ENCODE peak calls at places on chromosomes 11 and 22, in ten cellular contexts. One of them, this sample, is unnamed.

GRCh38 chr11:15716550-15716949 is 601.8 kb downstream of the INSC start:
- DNase-seq in testis: no peak
- DNase-seq in CD8-positive, alpha-beta T cell: no peak
- DNase-seq in tibial nerve: no peak
- DNase-seq in mesendoderm: no peak
- DNase-seq in stomach: no peak
- DNase-seq in coronary artery: no peak
- DNase-seq in HCT116: no peak
- DNase-seq in HL-60: no peak
- DNase-seq in effector memory CD4-positive, alpha-beta T cell: no peak
- DNase-seq in this sample: no peak

GRCh38 chr11:62142043-62142375 is 18.2 kb downstream of the INCENP start:
- DNase-seq in testis: peak; percentile 2
- DNase-seq in CD8-positive, alpha-beta T cell: no peak
- DNase-seq in tibial nerve: no peak
- DNase-seq in mesendoderm: no peak
- DNase-seq in stomach: peak; percentile 0
- DNase-seq in coronary artery: peak; percentile 57
- DNase-seq in HCT116: no peak
- DNase-seq in HL-60: no peak
- DNase-seq in effector memory CD4-positive, alpha-beta T cell: no peak
- DNase-seq in this sample: no peak

GRCh38 chr11:14414470-14415461 is 55.8 kb upstream of the RRAS2 start:
- DNase-seq in testis: no peak
- DNase-seq in CD8-positive, alpha-beta T cell: peak; percentile 58
- DNase-seq in tibial nerve: no peak
- DNase-seq in mesendoderm: peak; percentile 56
- DNase-seq in stomach: no peak
- DNase-seq in coronary artery: no peak
- DNase-seq in HCT116: no peak
- DNase-seq in HL-60: no peak
- DNase-seq in effector memory CD4-positive, alpha-beta T cell: peak; percentile 44
- DNase-seq in this sample: no peak

GRCh38 chr11:113587318-113587739 is 112.1 kb upstream of the DRD2 start:
- DNase-seq in testis: no peak
- DNase-seq in CD8-positive, alpha-beta T cell: no peak
- DNase-seq in tibial nerve: no peak
- DNase-seq in mesendoderm: no peak
- DNase-seq in stomach: no peak
- DNase-seq in coronary artery: no peak
- DNase-seq in HCT116: no peak
- DNase-seq in HL-60: no peak
- DNase-seq in effector memory CD4-positive, alpha-beta T cell: no peak
- DNase-seq in this sample: no peak

GRCh38 chr11:15093432-15093831 is 20.0 kb downstream of the CALCB start:
- DNase-seq in testis: no peak
- DNase-seq in CD8-positive, alpha-beta T cell: no peak
- DNase-seq in tibial nerve: no peak
- DNase-seq in mesendoderm: no peak
- DNase-seq in stomach: no peak
- DNase-seq in coronary artery: no peak
- DNase-seq in HCT116: no peak
- DNase-seq in HL-60: peak; percentile 30
- DNase-seq in effector memory CD4-positive, alpha-beta T cell: no peak
- DNase-seq in this sample: no peak

GRCh38 chr22:37818397-37819099 is 4.6 kb upstream of the GALR3 start:
- DNase-seq in testis: peak; percentile 82
- DNase-seq in CD8-positive, alpha-beta T cell: peak; percentile 43
- DNase-seq in tibial nerve: no peak
- DNase-seq in mesendoderm: peak; percentile 77
- DNase-seq in stomach: peak; percentile 71
- DNase-seq in coronary artery: no peak
- DNase-seq in HCT116: no peak
- DNase-seq in HL-60: peak; percentile 73
- DNase-seq in effector memory CD4-positive, alpha-beta T cell: peak; percentile 51
- DNase-seq in this sample: no peak

GRCh38 chr11:13216019-13217006 is 61.3 kb upstream of the BMAL1 start:
- DNase-seq in testis: no peak
- DNase-seq in CD8-positive, alpha-beta T cell: no peak
- DNase-seq in tibial nerve: no peak
- DNase-seq in mesendoderm: peak; percentile 95
- DNase-seq in stomach: no peak
- DNase-seq in coronary artery: no peak
- DNase-seq in HCT116: peak; percentile 94
- DNase-seq in HL-60: no peak
- DNase-seq in effector memory CD4-positive, alpha-beta T cell: no peak
- DNase-seq in this sample: no peak

GRCh38 chr11:67644042-67644441 is 4.5 kb upstream of the TBX10 start:
- DNase-seq in testis: no peak
- DNase-seq in CD8-positive, alpha-beta T cell: no peak
- DNase-seq in tibial nerve: no peak
- DNase-seq in mesendoderm: peak; percentile 69
- DNase-seq in stomach: no peak
- DNase-seq in coronary artery: no peak
- DNase-seq in HCT116: peak; percentile 16
- DNase-seq in HL-60: no peak
- DNase-seq in effector memory CD4-positive, alpha-beta T cell: no peak
- DNase-seq in this sample: no peak

GRCh38 chr11:92383430-92383829 is 158.8 kb downstream of the FAT3 start:
- DNase-seq in testis: no peak
- DNase-seq in CD8-positive, alpha-beta T cell: no peak
- DNase-seq in tibial nerve: no peak
- DNase-seq in mesendoderm: peak; percentile 84
- DNase-seq in stomach: no peak
- DNase-seq in coronary artery: no peak
- DNase-seq in HCT116: no peak
- DNase-seq in HL-60: no peak
- DNase-seq in effector memory CD4-positive, alpha-beta T cell: no peak
- DNase-seq in this sample: no peak

GRCh38 chr11:130999992-131000770 is 83.9 kb upstream of the SNX19 start:
- DNase-seq in testis: no peak
- DNase-seq in CD8-positive, alpha-beta T cell: no peak
- DNase-seq in tibial nerve: no peak
- DNase-seq in mesendoderm: peak; percentile 22
- DNase-seq in stomach: no peak
- DNase-seq in coronary artery: no peak
- DNase-seq in HCT116: peak; percentile 19
- DNase-seq in HL-60: no peak
- DNase-seq in effector memory CD4-positive, alpha-beta T cell: no peak
- DNase-seq in this sample: no peak

GRCh38 chr22:33271390-33272161 is 213.4 kb upstream of the SYN3 start:
- DNase-seq in testis: peak; percentile 42
- DNase-seq in CD8-positive, alpha-beta T cell: no peak
- DNase-seq in tibial nerve: no peak
- DNase-seq in mesendoderm: no peak
- DNase-seq in stomach: peak; percentile 87
- DNase-seq in coronary artery: peak; percentile 83
- DNase-seq in HCT116: no peak
- DNase-seq in HL-60: no peak
- DNase-seq in effector memory CD4-positive, alpha-beta T cell: no peak
- DNase-seq in this sample: peak; percentile 42

GRCh38 chr22:24512043-24512442 is 16.9 kb downstream of the UPB1 start:
- DNase-seq in testis: no peak
- DNase-seq in CD8-positive, alpha-beta T cell: no peak
- DNase-seq in tibial nerve: no peak
- DNase-seq in mesendoderm: peak; percentile 49
- DNase-seq in stomach: no peak
- DNase-seq in coronary artery: no peak
- DNase-seq in HCT116: no peak
- DNase-seq in HL-60: peak; percentile 82
- DNase-seq in effector memory CD4-positive, alpha-beta T cell: no peak
- DNase-seq in this sample: no peak

GRCh38 chr11:11179239-11179638 is 173.8 kb downstream of the CSNK2A3 start:
- DNase-seq in testis: peak; percentile 62
- DNase-seq in CD8-positive, alpha-beta T cell: no peak
- DNase-seq in tibial nerve: no peak
- DNase-seq in mesendoderm: peak; percentile 22
- DNase-seq in stomach: no peak
- DNase-seq in coronary artery: no peak
- DNase-seq in HCT116: peak; percentile 23
- DNase-seq in HL-60: no peak
- DNase-seq in effector memory CD4-positive, alpha-beta T cell: no peak
- DNase-seq in this sample: peak; percentile 51

GRCh38 chr11:12827369-12827768 is 153.1 kb downstream of the TEAD1 start:
- DNase-seq in testis: no peak
- DNase-seq in CD8-positive, alpha-beta T cell: no peak
- DNase-seq in tibial nerve: no peak
- DNase-seq in mesendoderm: no peak
- DNase-seq in stomach: no peak
- DNase-seq in coronary artery: no peak
- DNase-seq in HCT116: no peak
- DNase-seq in HL-60: no peak
- DNase-seq in effector memory CD4-positive, alpha-beta T cell: no peak
- DNase-seq in this sample: no peak

GRCh38 chr22:28032896-28033295 is 113.8 kb upstream of the PITPNB start:
- DNase-seq in testis: no peak
- DNase-seq in CD8-positive, alpha-beta T cell: no peak
- DNase-seq in tibial nerve: no peak
- DNase-seq in mesendoderm: peak; percentile 68
- DNase-seq in stomach: no peak
- DNase-seq in coronary artery: no peak
- DNase-seq in HCT116: no peak
- DNase-seq in HL-60: no peak
- DNase-seq in effector memory CD4-positive, alpha-beta T cell: no peak
- DNase-seq in this sample: no peak
- H3K27ac ChIP-seq in testis: no peak overlapping the region
- H3K27ac ChIP-seq in CD8-positive, alpha-beta T cell: no peak overlapping the region
- H3K27ac ChIP-seq in tibial nerve: no peak overlapping the region
- H3K27ac ChIP-seq in mesendoderm: no peak overlapping the region
- H3K27ac ChIP-seq in stomach: no peak overlapping the region
- H3K27ac ChIP-seq in coronary artery: no peak overlapping the region
- H3K27ac ChIP-seq in HCT116: no peak overlapping the region
- H3K27ac ChIP-seq in HL-60: no peak overlapping the region
- H3K27ac ChIP-seq in effector memory CD4-positive, alpha-beta T cell: no peak overlapping the region
- H3K27ac ChIP-seq in this sample: no peak overlapping the region

GRCh38 chr11:47409440-47410403 is 1.3 kb downstream of the SLC39A13 start:
- DNase-seq in testis: no peak
- DNase-seq in CD8-positive, alpha-beta T cell: no peak
- DNase-seq in tibial nerve: no peak
- DNase-seq in mesendoderm: no peak
- DNase-seq in stomach: no peak
- DNase-seq in coronary artery: peak; percentile 70
- DNase-seq in HCT116: no peak
- DNase-seq in HL-60: no peak
- DNase-seq in effector memory CD4-positive, alpha-beta T cell: no peak
- DNase-seq in this sample: no peak
- H3K27ac ChIP-seq in testis: peak overlapping the region; percentile 93
- H3K27ac ChIP-seq in CD8-positive, alpha-beta T cell: no peak overlapping the region
- H3K27ac ChIP-seq in tibial nerve: peak overlapping the region; percentile 97
- H3K27ac ChIP-seq in mesendoderm: no peak overlapping the region
- H3K27ac ChIP-seq in stomach: peak overlapping the region; percentile 97
- H3K27ac ChIP-seq in coronary artery: peak overlapping the region; percentile 100
- H3K27ac ChIP-seq in HCT116: peak overlapping the region; percentile 98
- H3K27ac ChIP-seq in HL-60: no peak overlapping the region
- H3K27ac ChIP-seq in effector memory CD4-positive, alpha-beta T cell: peak overlapping the region; percentile 87
- H3K27ac ChIP-seq in this sample: peak overlapping the region; percentile 92

DNA sequence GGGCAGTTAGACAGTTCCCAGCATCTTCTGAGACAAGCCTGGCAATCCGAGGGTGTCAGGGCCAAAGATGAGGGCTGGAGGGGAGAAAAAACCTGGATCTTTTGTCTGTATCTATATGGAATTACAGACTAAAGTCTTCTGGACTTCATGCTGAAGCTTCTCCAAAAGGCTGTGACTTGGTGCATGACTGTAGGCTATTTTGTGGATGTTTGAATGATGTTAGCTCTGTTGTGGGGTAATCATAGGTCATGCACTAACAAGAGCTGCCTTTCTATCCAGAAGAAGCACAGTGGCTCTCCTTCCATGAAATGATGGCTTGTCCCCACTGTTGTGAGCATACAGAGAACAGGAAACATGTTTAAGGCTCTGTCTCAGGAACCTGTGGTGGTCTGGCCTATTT is 263.3 kb upstream of the PLET1 start:
- DNase-seq in testis: no peak
- DNase-seq in CD8-positive, alpha-beta T cell: no peak
- DNase-seq in tibial nerve: no peak
- DNase-seq in mesendoderm: no peak
- DNase-seq in stomach: no peak
- DNase-seq in coronary artery: no peak
- DNase-seq in HCT116: no peak
- DNase-seq in HL-60: no peak
- DNase-seq in effector memory CD4-positive, alpha-beta T cell: no peak
- DNase-seq in this sample: no peak
- H3K27ac ChIP-seq in testis: no peak overlapping the region
- H3K27ac ChIP-seq in CD8-positive, alpha-beta T cell: no peak overlapping the region
- H3K27ac ChIP-seq in tibial nerve: no peak overlapping the region
- H3K27ac ChIP-seq in mesendoderm: no peak overlapping the region
- H3K27ac ChIP-seq in stomach: no peak overlapping the region
- H3K27ac ChIP-seq in coronary artery: peak overlapping the region; percentile 35
- H3K27ac ChIP-seq in HCT116: no peak overlapping the region
- H3K27ac ChIP-seq in HL-60: no peak overlapping the region
- H3K27ac ChIP-seq in effector memory CD4-positive, alpha-beta T cell: no peak overlapping the region
- H3K27ac ChIP-seq in this sample: peak overlapping the region; percentile 78

DNA sequence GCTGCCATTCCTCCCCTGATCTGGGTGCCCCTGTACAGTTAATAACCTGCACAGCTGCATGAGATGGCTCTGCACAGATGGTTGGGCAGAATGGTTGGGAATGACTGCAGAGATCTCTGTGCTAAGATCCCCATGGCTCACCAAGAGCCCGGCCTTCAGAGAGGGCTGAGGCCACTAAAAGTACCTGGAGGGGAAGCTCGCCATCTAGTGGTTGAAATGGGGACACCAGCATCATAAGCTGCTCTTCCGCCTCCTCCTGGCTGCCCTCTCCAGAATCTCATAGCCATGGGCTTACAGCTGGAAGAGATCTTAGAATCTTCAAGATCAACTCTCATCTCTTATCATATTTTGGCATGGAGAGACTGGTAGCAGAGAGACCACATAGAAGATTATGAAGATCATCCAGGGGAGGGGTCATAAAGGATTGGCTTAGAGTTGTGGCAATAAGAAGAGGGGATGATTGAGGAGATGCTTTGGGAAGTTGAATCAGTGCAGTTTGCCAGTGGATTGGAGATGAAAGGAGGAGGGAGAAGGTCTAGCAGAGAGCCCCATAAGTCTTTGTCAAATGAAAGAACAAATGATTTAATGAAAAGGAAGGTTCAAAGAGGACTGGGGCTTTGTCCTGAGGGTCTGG is 22.0 kb upstream of the TLCD5 start:
- DNase-seq in testis: peak; percentile 84
- DNase-seq in CD8-positive, alpha-beta T cell: peak; percentile 34
- DNase-seq in tibial nerve: peak; percentile 51
- DNase-seq in mesendoderm: peak; percentile 91
- DNase-seq in stomach: peak; percentile 78
- DNase-seq in coronary artery: no peak
- DNase-seq in HCT116: peak; percentile 82
- DNase-seq in HL-60: peak; percentile 61
- DNase-seq in effector memory CD4-positive, alpha-beta T cell: peak; percentile 32
- DNase-seq in this sample: peak; percentile 34
- H3K27ac ChIP-seq in testis: no peak overlapping the region
- H3K27ac ChIP-seq in CD8-positive, alpha-beta T cell: no peak overlapping the region
- H3K27ac ChIP-seq in tibial nerve: no peak overlapping the region
- H3K27ac ChIP-seq in mesendoderm: no peak overlapping the region
- H3K27ac ChIP-seq in stomach: peak overlapping the region; percentile 73
- H3K27ac ChIP-seq in coronary artery: no peak overlapping the region
- H3K27ac ChIP-seq in HCT116: no peak overlapping the region
- H3K27ac ChIP-seq in HL-60: no peak overlapping the region
- H3K27ac ChIP-seq in effector memory CD4-positive, alpha-beta T cell: no peak overlapping the region
- H3K27ac ChIP-seq in this sample: no peak overlapping the region

DNA sequence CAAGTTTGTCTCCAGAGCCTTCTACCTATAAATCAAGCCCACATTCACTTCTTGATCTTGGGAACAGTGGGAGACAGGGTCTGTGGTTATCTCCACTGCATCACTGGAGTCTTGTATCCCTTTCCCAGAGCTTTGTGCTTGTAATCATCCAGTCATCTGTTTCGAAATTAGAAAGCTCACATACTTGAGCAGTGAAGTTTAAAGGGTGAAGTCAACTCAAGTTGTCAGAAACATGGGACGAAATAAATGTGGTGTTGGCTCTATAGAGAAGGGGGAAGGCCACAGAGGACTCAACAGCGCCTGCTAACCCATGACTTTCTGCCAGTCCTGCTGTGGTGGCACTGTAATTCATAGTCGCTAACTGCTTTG is 197.5 kb downstream of the DBX1 start:
- DNase-seq in testis: no peak
- DNase-seq in CD8-positive, alpha-beta T cell: no peak
- DNase-seq in tibial nerve: no peak
- DNase-seq in mesendoderm: no peak
- DNase-seq in stomach: no peak
- DNase-seq in coronary artery: peak; percentile 9
- DNase-seq in HCT116: no peak
- DNase-seq in HL-60: no peak
- DNase-seq in effector memory CD4-positive, alpha-beta T cell: no peak
- DNase-seq in this sample: no peak
- H3K27ac ChIP-seq in testis: no peak overlapping the region
- H3K27ac ChIP-seq in CD8-positive, alpha-beta T cell: no peak overlapping the region
- H3K27ac ChIP-seq in tibial nerve: no peak overlapping the region
- H3K27ac ChIP-seq in mesendoderm: no peak overlapping the region
- H3K27ac ChIP-seq in stomach: no peak overlapping the region
- H3K27ac ChIP-seq in coronary artery: no peak overlapping the region
- H3K27ac ChIP-seq in HCT116: no peak overlapping the region
- H3K27ac ChIP-seq in HL-60: no peak overlapping the region
- H3K27ac ChIP-seq in effector memory CD4-positive, alpha-beta T cell: no peak overlapping the region
- H3K27ac ChIP-seq in this sample: no peak overlapping the region

This sample was measured in substantia nigra.